ENCODE peak calls at places on chromosome 7, in nine cellular contexts. G, C, V, E, D, T, R, U and N are unnamed samples.

GRCh38 chr7:51031216-51031615 is 248.5 kb upstream of the GRB10 start:
- DNase-seq in G (no peak), C (no peak), V (no peak), E (no peak), D (no peak), T (no peak), R (no peak), U (no peak), N (no peak)

GRCh38 chr7:34013421-34013820 is 108.1 kb downstream of the BMPER start:
- DNase-seq in G (no peak), C (no peak), V (no peak), E (no peak), D (no peak), T (peak), R (no peak), U (no peak), N (no peak)

GRCh38 chr7:17912536-17913235 is 27.6 kb downstream of the SNX13 start:
- DNase-seq in G (no peak), C (no peak), V (no peak), E (no peak), D (no peak), T (no peak), R (no peak), U (no peak), N (no peak)

GRCh38 chr7:120995659-120996058 is 7.1 kb downstream of the CPED1 start:
- DNase-seq in G (no peak), C (no peak), V (no peak), E (no peak), D (no peak), T (no peak), R (no peak), U (no peak), N (no peak)

GRCh38 chr7:74023037-74023436 is 4.9 kb upstream of the ELN start:
- DNase-seq in G (no peak), C (no peak), V (peak), E (peak), D (no peak), T (peak), R (peak), U (peak), N (no peak)

GRCh38 chr7:151992375-151992774 is 33.1 kb upstream of the GALNT11 start:
- DNase-seq in G (peak), C (no peak), V (peak), E (peak), D (peak), T (peak), R (peak), U (peak), N (peak)

GRCh38 chr7:143495806-143496672 is 18.4 kb downstream of the TAS2R41 start:
- DNase-seq in G (no peak), C (no peak), V (no peak), E (no peak), D (no peak), T (no peak), R (no peak), U (peak), N (no peak)

GRCh38 chr7:82471351-82472020 is 27.9 kb upstream of the CACNA2D1 start:
- DNase-seq in G (no peak), C (no peak), V (no peak), E (no peak), D (no peak), T (no peak), R (no peak), U (no peak), N (no peak)

GRCh38 chr7:30790391-30790790 is 19.2 kb downstream of the MINDY4 start:
- DNase-seq in G (no peak), C (no peak), V (no peak), E (no peak), D (no peak), T (no peak), R (no peak), U (no peak), N (no peak)

GRCh38 chr7:50664461-50664922 is 99.3 kb upstream of the DDC start:
- DNase-seq in G (no peak), C (no peak), V (peak), E (no peak), D (no peak), T (peak), R (peak), U (peak), N (no peak)

GRCh38 chr7:37275086-37275485 is 173.6 kb downstream of the ELMO1 start:
- DNase-seq in G (no peak), C (no peak), V (no peak), E (no peak), D (no peak), T (no peak), R (no peak), U (no peak), N (no peak)

GRCh38 chr7:105389090-105389650 is 449 bp upstream of the SRPK2 start:
- DNase-seq in G (peak), C (no peak), V (peak), E (peak), D (no peak), T (peak), R (peak), U (peak), N (no peak)

GRCh38 chr7:40133561-40134427 is 628 bp downstream of the MPLKIP start:
- DNase-seq in G (no peak), C (no peak), V (peak), E (no peak), D (no peak), T (peak), R (no peak), U (peak), N (no peak)

GRCh38 chr7:618539-619355 is 99.1 kb upstream of the PDGFA start:
- DNase-seq in G (no peak), C (no peak), V (no peak), E (no peak), D (no peak), T (no peak), R (no peak), U (no peak), N (peak)

GRCh38 chr7:48300301-48300700 is 129.0 kb downstream of the ABCA13 start:
- DNase-seq in G (no peak), C (no peak), V (no peak), E (no peak), D (no peak), T (no peak), R (no peak), U (no peak), N (no peak)

GRCh38 chr7:157271991-157272324 is 64.8 kb upstream of the DNAJB6 start:
- DNase-seq in G (peak), C (peak), V (peak), E (no peak), D (peak), T (peak), R (peak), U (peak), N (peak)

GRCh38 chr7:157271315-157271990 is 65.4 kb upstream of the DNAJB6 start:
- DNase-seq in G (no peak), C (no peak), V (peak), E (no peak), D (no peak), T (peak), R (peak), U (peak), N (no peak)

GRCh38 chr7:157272351-157273207 is 64.2 kb upstream of the DNAJB6 start:
- DNase-seq in G (no peak), C (no peak), V (no peak), E (no peak), D (no peak), T (no peak), R (no peak), U (no peak), N (no peak)

GRCh38 chr7:157274991-157275427 is 61.8 kb upstream of the DNAJB6 start:
- DNase-seq in G (no peak), C (no peak), V (no peak), E (no peak), D (no peak), T (no peak), R (no peak), U (no peak), N (no peak)

DNA sequence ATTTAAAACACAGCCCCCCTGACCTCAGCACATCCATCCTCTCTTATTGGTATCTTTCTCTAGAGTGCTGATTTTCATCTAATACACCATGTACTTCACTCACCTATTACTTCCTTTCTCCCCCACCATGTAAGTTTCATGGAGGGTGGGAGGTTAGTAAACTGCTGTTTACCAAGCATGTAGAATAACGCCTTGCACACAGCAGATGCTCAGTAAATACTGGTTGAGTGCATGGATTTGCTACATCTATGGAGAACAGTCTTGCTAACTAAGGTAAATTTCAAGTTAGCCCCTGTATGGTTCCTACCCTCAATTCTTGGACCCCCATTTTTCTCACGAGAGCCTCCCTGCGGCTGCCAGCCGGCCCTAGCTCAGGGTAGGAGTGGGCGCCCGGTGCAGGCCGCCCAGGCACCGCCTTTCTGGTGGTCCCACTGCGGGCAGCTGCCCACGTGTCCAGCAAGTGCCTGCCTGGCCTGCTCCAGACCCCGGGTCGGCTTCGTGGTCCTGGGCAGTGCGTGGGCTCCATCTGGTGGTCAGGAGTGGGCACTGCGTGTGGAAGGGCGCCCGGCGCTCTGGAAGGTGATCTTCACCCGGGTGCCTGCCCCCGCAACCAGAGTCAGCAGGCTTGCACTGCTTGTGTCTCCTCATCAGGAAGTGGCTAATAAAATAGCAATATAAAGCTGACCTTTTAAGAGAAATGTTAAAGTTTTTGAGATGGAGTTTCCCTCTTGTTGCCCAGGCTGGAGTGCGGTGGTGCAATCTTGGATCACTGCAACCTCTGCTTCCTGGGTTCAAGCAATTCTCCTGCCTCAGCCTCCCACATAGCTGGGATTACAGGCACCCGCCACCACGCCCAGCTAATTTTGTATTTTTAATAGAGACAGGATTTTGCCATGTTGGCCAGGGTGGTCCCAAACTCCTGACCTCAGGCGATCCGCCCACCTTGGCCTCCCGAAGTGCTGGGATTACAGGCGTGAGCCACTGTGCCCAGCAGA is 63.3 kb upstream of the DNAJB6 start:
- DNase-seq in G (peak), C (peak), V (peak), E (peak), D (no peak), T (peak), R (peak), U (peak), N (no peak)
- TF ChIP-seq CTCF in G (peak), C (peak), V (peak), E (peak), D (peak), T (peak), R (peak), U (peak), N (peak)

DNA sequence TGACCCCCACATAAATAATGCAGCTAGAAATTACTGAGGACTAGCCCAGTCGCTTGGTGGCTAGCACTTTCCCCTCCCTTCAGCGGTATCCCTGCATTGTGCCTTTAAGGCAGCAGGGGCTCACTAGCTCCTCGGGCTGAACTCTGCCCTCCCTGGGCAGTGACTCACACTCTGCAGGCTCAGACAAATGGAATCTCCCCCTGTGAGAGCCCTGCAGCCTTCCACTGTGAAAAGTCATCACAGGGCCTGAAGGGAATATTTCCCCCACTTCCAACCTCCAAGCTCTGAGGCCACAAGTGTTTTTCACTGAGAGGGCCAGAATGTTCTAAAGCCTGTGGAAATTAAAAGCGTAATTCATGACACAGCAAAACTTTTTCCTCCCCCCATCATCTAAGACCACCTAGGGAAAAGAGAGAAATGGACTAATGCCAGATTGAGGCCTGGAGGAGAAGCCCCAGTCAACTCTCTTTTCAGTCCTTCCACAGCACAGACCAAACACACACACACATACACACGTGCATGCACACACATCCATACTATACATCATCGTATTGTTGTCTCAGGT is 93.6 kb upstream of the COL1A2 start:
- DNase-seq in G (peak), C (peak), V (peak), E (peak), D (peak), T (peak), R (peak), U (peak), N (no peak)
- H3K4me3 ChIP-seq in G (no peak), C (peak), V (no peak), E (no peak), D (peak), T (no peak), R (no peak), U (peak), N (no peak)

DNA sequence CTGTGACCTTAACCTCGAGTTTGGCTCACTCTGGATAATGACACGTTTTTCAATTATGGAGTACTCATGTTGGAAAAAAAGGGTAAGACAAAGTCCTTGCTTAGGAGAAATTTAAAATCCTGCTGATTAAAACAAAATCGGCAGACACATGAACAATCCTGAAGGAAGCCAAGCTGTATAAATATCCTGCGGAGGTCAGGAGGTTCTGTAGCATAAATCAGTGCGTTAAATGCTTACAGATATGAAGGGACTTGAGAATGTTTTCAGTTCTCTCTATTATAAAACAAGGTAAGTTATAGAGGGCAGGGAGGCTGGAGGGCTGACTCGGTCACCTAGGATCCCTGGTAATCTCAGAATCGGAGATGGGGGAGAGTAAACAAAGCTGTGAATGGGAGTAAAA is 377.2 kb downstream of the PHTF2 start:
- DNase-seq in G (no peak), C (no peak), V (no peak), E (no peak), D (no peak), T (no peak), R (no peak), U (no peak), N (no peak)
- TF ChIP-seq CTCF in G (no peak), C (no peak), V (no peak), E (no peak), D (no peak), T (no peak), R (no peak), U (no peak), N (no peak)

GRCh38 chr7:111560773-111561658 is 1.3 kb downstream of the IMMP2L start:
- DNase-seq in G (no peak), C (no peak), V (peak), E (no peak), D (peak), T (peak), R (peak), U (peak), N (no peak)

GRCh38 chr7:111559665-111560064 is 2.6 kb downstream of the IMMP2L start:
- DNase-seq in G (no peak), C (no peak), V (no peak), E (no peak), D (no peak), T (no peak), R (no peak), U (no peak), N (no peak)

GRCh38 chr7:111561909-111562732 is at the start of gene IMMP2L:
- DNase-seq in G (peak), C (peak), V (peak), E (peak), D (peak), T (peak), R (peak), U (peak), N (peak)

GRCh38 chr7:111564078-111564477 is 1.8 kb upstream of the IMMP2L start:
- DNase-seq in G (no peak), C (no peak), V (no peak), E (no peak), D (no peak), T (no peak), R (no peak), U (no peak), N (no peak)

GRCh38 chr7:111561659-111561908 is 708 bp downstream of the IMMP2L start:
- DNase-seq in G (no peak), C (no peak), V (no peak), E (no peak), D (no peak), T (no peak), R (no peak), U (no peak), N (no peak)
- H3K4me3 ChIP-seq in G (peak), C (peak), V (peak), E (peak), D (peak), T (peak), R (peak), U (peak), N (peak)

GRCh38 chr7:70585071-70585470 is 546.9 kb upstream of the GALNT17 start:
- DNase-seq in G (no peak), C (no peak), V (no peak), E (no peak), D (no peak), T (no peak), R (no peak), U (no peak), N (no peak)
- TF ChIP-seq CTCF in G (no peak), C (peak), V (peak), E (no peak), D (peak), T (no peak), R (peak), U (no peak), N (no peak)